ENCODE peak calls at places on chromosomes 13 and 19, in four cellular contexts. F is activated naive CD4-positive, alpha-beta T cell treated with anti-CD3 and anti-CD28 coated beads for 36 hours; S is AG10803; A is AG08396. J is an unnamed sample.

GRCh38 chr13:95480131-95480545 is 72.4 kb upstream of the CLDN10 start:
- DNase-seq in F (peak; percentile 27), S (no peak), A (no peak), J (no peak)

GRCh38 chr13:113874177-113874576 is 10.3 kb upstream of the GAS6 start:
- DNase-seq in F (no peak), A (no peak), S (no peak), J (no peak)

GRCh38 chr13:43942301-43942700 is 62.6 kb downstream of the LACC1 start:
- DNase-seq in A (no peak), S (no peak), F (no peak), J (no peak)

GRCh38 chr19:18386543-18387251 is 739 bp downstream of the GDF15 start:
- DNase-seq in F (no peak), S (peak; percentile 91), A (no peak), J (peak; percentile 50)

GRCh38 chr19:48737360-48737998 is 2.9 kb downstream of the RASIP1 start:
- DNase-seq in A (no peak), S (no peak), F (no peak), J (no peak)

GRCh38 chr13:42574435-42575311 is 721 bp downstream of the TNFSF11 start:
- DNase-seq in F (peak; percentile 62), S (no peak), A (no peak), J (no peak)

GRCh38 chr13:110610955-110611595 is 4.3 kb upstream of the NAXD start:
- DNase-seq in F (no peak), A (no peak), S (no peak), J (no peak)

GRCh38 chr19:55355213-55355821 is 798 bp upstream of the COX6B2 start:
- DNase-seq in S (no peak), A (no peak), F (no peak), J (no peak)

GRCh38 chr19:12783849-12784393 is 7.4 kb upstream of the JUNB start:
- DNase-seq in S (no peak), F (no peak), A (no peak), J (no peak)

GRCh38 chr13:30681489-30682242 is 53.7 kb upstream of the ALOX5AP start:
- DNase-seq in F (no peak), S (peak; percentile 77), A (peak; percentile 33), J (no peak)

GRCh38 chr19:49440439-49441209 is 703 bp downstream of the SLC17A7 start:
- DNase-seq in A (no peak), S (no peak), F (no peak), J (no peak)

J was measured in hepatic stellate cell.